ENCODE peak calls at places on chromosomes 13 and 19, in nine cellular contexts. E, A, Q, G, J, F, P, R and I are unnamed samples.

GRCh38 chr13:110006304-110006703 is 219.9 kb upstream of the IRS2 start:
- DNase-seq in E (no peak), A (no peak), Q (peak), J (no peak), R (no peak), F (no peak), G (no peak), P (peak), I (peak)

GRCh38 chr13:75685239-75685697 is 49.1 kb downstream of the LMO7 start:
- DNase-seq in R (no peak), Q (peak), A (no peak), E (no peak), F (no peak), P (peak), G (no peak), J (no peak), I (peak)

GRCh38 chr19:38691938-38692457 is 44.5 kb downstream of the ACTN4 start:
- DNase-seq in A (no peak), G (peak), P (no peak), E (peak), R (no peak), Q (peak), J (no peak), F (no peak), I (peak)

GRCh38 chr19:58361900-58362271 is 665 bp downstream of the ZNF497 start:
- DNase-seq in E (peak), R (peak), G (peak), P (no peak), A (peak), J (no peak), F (peak), Q (no peak), I (no peak)

GRCh38 chr13:67943116-67943515 is 713.0 kb upstream of the PCDH9 start:
- DNase-seq in E (no peak), P (no peak), J (no peak), F (no peak), Q (no peak), A (no peak), R (no peak), G (no peak), I (no peak)

GRCh38 chr19:44141191-44142013 is at the start of gene ZNF234:
- DNase-seq in A (peak), P (no peak), E (peak), F (peak), G (peak), R (peak), J (peak), Q (peak), I (peak)

GRCh38 chr19:11035441-11036377 is 53.6 kb upstream of the LDLR start:
- DNase-seq in F (peak), R (peak), A (peak), J (peak), E (peak), P (peak), G (peak), Q (peak), I (peak)

GRCh38 chr13:19888799-19889198 is 25.4 kb upstream of the ZMYM5 start:
- DNase-seq in Q (peak), E (no peak), P (no peak), R (no peak), J (no peak), G (no peak), A (no peak), F (no peak), I (peak)

GRCh38 chr19:35330475-35330874 is 1.5 kb downstream of the CD22 start:
- DNase-seq in E (peak), Q (no peak), A (no peak), F (no peak), P (no peak), J (no peak), R (no peak), G (peak), I (no peak)

GRCh38 chr19:11381535-11382369 is 2.4 kb downstream of the EPOR start:
- DNase-seq in J (no peak), E (peak), P (peak), G (peak), F (no peak), R (peak), A (peak), Q (peak), I (peak)

GRCh38 chr13:79423801-79424642 is 18.0 kb upstream of the RBM26 start:
- DNase-seq in Q (peak), F (peak), J (no peak), P (no peak), E (no peak), G (no peak), R (peak), A (no peak), I (peak)